ENCODE peak calls at places on chromosomes 13 and 19, in four cellular contexts. One of them, this sample, is unnamed. For H3K9me3 and H3K4me1, the result is how much of the 10 kb centered on the place peaks cover.

GRCh38 chr19:34104099-34104498 is 68.2 kb upstream of the LSM14A start:
- DNase-seq in heart left ventricle: no peak
- DNase-seq in PC-9: no peak
- DNase-seq in fibroblast of lung: no peak
- DNase-seq in this sample: no peak

GRCh38 chr13:111472083-111472482 is 151.6 kb downstream of the TEX29 start:
- DNase-seq in heart left ventricle: no peak
- DNase-seq in fibroblast of lung: no peak
- DNase-seq in PC-9: no peak
- DNase-seq in this sample: no peak

GRCh38 chr13:81726037-81726726 is 1385.3 kb upstream of the SPRY2 start:
- DNase-seq in heart left ventricle: no peak
- DNase-seq in PC-9: no peak
- DNase-seq in fibroblast of lung: no peak
- DNase-seq in this sample: peak

GRCh38 chr13:30148171-30148754 is 159.1 kb downstream of the KATNAL1 start:
- DNase-seq in heart left ventricle: no peak
- DNase-seq in PC-9: no peak
- DNase-seq in fibroblast of lung: no peak
- DNase-seq in this sample: no peak

GRCh38 chr13:40777166-40777956 is 6.4 kb upstream of the MRPS31 start:
- DNase-seq in heart left ventricle: no peak
- DNase-seq in PC-9: peak
- DNase-seq in fibroblast of lung: peak
- DNase-seq in this sample: no peak

GRCh38 chr19:49690073-49690655 is 752 bp upstream of the CPT1C start:
- DNase-seq in PC-9: no peak
- DNase-seq in heart left ventricle: no peak
- DNase-seq in fibroblast of lung: no peak
- DNase-seq in this sample: no peak

GRCh38 chr19:16379521-16380313 is 55.1 kb downstream of the KLF2 start:
- DNase-seq in heart left ventricle: no peak
- DNase-seq in fibroblast of lung: no peak
- DNase-seq in PC-9: no peak
- DNase-seq in this sample: no peak

GRCh38 chr19:8615813-8616596 is 5.5 kb upstream of the ADAMTS10 start:
- DNase-seq in fibroblast of lung: peak
- DNase-seq in PC-9: no peak
- DNase-seq in heart left ventricle: no peak
- DNase-seq in this sample: peak

GRCh38 chr13:97005631-97006262 is 11.5 kb upstream of the OXGR1 start:
- DNase-seq in PC-9: peak
- DNase-seq in fibroblast of lung: peak
- DNase-seq in heart left ventricle: no peak
- DNase-seq in this sample: peak

GRCh38 chr13:64054306-64054705 is 2638.7 kb upstream of the PCDH20 start:
- DNase-seq in PC-9: no peak
- DNase-seq in heart left ventricle: no peak
- DNase-seq in fibroblast of lung: no peak
- DNase-seq in this sample: no peak

GRCh38 chr19:32816555-32817099 is 52.9 kb downstream of the SLC7A9 start:
- DNase-seq in heart left ventricle: no peak
- DNase-seq in PC-9: peak
- DNase-seq in fibroblast of lung: no peak
- DNase-seq in this sample: no peak

GRCh38 chr13:23445794-23446193 is 12.3 kb upstream of the SACS start:
- DNase-seq in PC-9: peak
- DNase-seq in heart left ventricle: no peak
- DNase-seq in fibroblast of lung: no peak
- DNase-seq in this sample: no peak

GRCh38 chr13:50277906-50278305 is 262.7 kb downstream of the KCNRG start:
- DNase-seq in fibroblast of lung: no peak
- DNase-seq in PC-9: no peak
- DNase-seq in heart left ventricle: no peak
- DNase-seq in this sample: no peak

GRCh38 chr13:78680611-78681010 is 21.7 kb upstream of the OBI1 start:
- DNase-seq in PC-9: no peak
- DNase-seq in fibroblast of lung: no peak
- DNase-seq in heart left ventricle: no peak
- DNase-seq in this sample: no peak

GRCh38 chr19:2534374-2535050 is 58.6 kb downstream of the GADD45B start:
- DNase-seq in fibroblast of lung: no peak
- DNase-seq in PC-9: no peak
- DNase-seq in heart left ventricle: no peak
- DNase-seq in this sample: no peak

GRCh38 chr13:30125422-30126073 is 181.8 kb downstream of the KATNAL1 start:
- DNase-seq in heart left ventricle: no peak
- DNase-seq in fibroblast of lung: peak
- DNase-seq in PC-9: peak
- DNase-seq in this sample: no peak

GRCh38 chr13:41193469-41193868 is 900 bp downstream of the KBTBD7 start:
- DNase-seq in fibroblast of lung: no peak
- DNase-seq in heart left ventricle: no peak
- DNase-seq in PC-9: no peak
- DNase-seq in this sample: no peak

GRCh38 chr19:42281175-42282035 is 12.4 kb downstream of the CIC start:
- DNase-seq in PC-9: no peak
- DNase-seq in heart left ventricle: peak
- DNase-seq in fibroblast of lung: peak
- DNase-seq in this sample: peak

GRCh38 chr19:35561436-35561835 is 2.0 kb downstream of the ATP4A start:
- DNase-seq in PC-9: no peak
- DNase-seq in fibroblast of lung: no peak
- DNase-seq in heart left ventricle: no peak
- DNase-seq in this sample: no peak

GRCh38 chr19:52945652-52946321 is 16.9 kb downstream of the ZNF816 start:
- DNase-seq in fibroblast of lung: no peak
- DNase-seq in heart left ventricle: no peak
- DNase-seq in PC-9: no peak
- DNase-seq in this sample: no peak
- H3K9me3 ChIP-seq in fibroblast of lung: under half
- H3K9me3 ChIP-seq in heart left ventricle: under half
- H3K9me3 ChIP-seq in PC-9: half or more
- H3K9me3 ChIP-seq in this sample: under half

DNA sequence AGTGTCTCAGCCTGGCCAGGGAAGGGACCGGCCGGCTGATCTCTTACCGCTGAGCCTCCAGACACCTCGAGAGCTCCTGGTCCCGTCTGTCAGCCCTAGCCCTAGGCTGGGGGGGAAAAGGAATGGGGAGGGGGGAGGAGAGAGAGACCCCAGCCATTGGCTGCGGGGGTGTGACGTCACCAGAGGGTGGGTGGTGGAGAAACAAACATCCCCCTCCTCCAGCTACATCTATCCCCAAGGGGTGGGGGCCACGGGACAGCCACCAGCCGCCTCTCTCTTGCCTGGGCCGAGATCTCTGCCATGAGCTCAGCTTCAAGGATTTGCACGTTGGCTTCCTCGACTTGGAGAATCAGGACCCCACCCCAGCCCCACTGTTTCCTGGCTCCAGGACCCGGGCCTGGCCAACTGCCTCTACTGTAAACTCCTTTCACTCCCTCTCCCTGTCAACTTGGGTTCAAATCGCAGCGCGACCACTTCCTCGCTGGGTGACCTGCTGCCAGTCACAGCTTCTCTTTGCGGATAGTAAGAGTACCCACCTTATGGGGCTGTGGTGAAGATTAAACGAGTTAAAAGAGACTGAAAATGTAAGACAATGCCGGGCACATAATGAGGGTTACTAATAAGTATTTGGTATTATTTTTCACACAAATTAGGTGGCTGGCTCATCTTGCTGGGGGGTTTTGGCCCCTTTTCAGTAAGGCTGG is at the start of gene PRX:
- DNase-seq in fibroblast of lung: no peak
- DNase-seq in heart left ventricle: no peak
- DNase-seq in PC-9: no peak
- DNase-seq in this sample: no peak
- H3K4me3 ChIP-seq in fibroblast of lung: no peak
- H3K4me3 ChIP-seq in heart left ventricle: no peak
- H3K4me3 ChIP-seq in PC-9: no peak
- H3K4me3 ChIP-seq in this sample: no peak

DNA sequence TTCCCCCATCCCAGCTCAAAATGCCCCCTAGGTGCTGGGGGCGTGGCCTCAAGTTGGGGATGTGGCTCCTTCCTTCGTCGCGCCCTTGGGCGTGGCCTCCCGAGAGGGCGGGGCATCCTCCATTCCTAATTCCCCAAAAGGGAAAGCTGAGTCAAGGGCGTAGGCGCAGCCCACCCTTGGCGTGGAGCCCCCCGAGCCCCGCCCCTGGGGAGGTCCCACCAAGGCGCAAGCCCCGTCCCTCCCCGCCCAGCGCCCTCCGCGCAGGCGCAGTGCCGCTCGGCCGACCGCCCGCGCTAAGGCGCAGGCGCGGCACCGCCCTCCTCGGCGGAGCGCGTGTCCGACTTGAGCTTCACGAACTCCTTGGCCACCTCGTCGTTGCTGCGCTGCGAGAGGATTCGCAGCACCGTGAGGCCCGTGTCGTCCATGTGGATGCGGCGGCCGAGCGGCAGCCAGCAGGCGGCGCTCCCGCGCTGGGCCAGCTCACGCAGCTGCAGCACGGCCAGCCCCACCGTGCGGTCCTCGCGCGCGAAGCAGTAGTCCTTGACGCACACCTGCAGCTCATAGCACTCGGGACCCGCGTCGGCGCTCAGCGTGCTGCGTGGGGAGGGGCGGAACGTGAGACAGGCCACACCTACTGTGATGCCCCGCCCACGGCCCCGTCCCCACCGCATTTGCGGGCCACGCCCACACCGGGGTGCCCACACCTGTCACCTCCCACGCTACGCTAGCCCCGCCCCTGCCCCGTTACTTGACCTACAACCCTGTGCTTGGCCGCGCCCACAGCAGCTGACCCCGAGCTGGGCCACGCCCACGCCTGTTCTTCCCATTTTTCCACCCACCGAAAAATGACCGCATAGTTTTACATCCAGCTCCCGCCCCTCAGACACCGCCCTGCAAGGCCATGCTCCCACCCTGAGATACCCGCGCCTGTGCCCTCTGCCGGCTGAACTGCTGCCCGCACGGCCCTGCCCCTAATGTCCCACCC is 50.6 kb downstream of the COLGALT1 start:
- DNase-seq in fibroblast of lung: peak
- DNase-seq in PC-9: peak
- DNase-seq in heart left ventricle: peak
- DNase-seq in this sample: peak
- H3K4me1 ChIP-seq in fibroblast of lung: under half
- H3K4me1 ChIP-seq in PC-9: under half
- H3K4me1 ChIP-seq in heart left ventricle: under half
- H3K4me1 ChIP-seq in this sample: under half

GRCh38 chr19:1117654-1118053 is 13.9 kb downstream of the GPX4 start:
- DNase-seq in heart left ventricle: no peak
- DNase-seq in PC-9: no peak
- DNase-seq in fibroblast of lung: no peak
- DNase-seq in this sample: no peak
- H3K9me3 ChIP-seq in heart left ventricle: under half
- H3K9me3 ChIP-seq in PC-9: under half
- H3K9me3 ChIP-seq in fibroblast of lung: under half
- H3K9me3 ChIP-seq in this sample: under half

DNA sequence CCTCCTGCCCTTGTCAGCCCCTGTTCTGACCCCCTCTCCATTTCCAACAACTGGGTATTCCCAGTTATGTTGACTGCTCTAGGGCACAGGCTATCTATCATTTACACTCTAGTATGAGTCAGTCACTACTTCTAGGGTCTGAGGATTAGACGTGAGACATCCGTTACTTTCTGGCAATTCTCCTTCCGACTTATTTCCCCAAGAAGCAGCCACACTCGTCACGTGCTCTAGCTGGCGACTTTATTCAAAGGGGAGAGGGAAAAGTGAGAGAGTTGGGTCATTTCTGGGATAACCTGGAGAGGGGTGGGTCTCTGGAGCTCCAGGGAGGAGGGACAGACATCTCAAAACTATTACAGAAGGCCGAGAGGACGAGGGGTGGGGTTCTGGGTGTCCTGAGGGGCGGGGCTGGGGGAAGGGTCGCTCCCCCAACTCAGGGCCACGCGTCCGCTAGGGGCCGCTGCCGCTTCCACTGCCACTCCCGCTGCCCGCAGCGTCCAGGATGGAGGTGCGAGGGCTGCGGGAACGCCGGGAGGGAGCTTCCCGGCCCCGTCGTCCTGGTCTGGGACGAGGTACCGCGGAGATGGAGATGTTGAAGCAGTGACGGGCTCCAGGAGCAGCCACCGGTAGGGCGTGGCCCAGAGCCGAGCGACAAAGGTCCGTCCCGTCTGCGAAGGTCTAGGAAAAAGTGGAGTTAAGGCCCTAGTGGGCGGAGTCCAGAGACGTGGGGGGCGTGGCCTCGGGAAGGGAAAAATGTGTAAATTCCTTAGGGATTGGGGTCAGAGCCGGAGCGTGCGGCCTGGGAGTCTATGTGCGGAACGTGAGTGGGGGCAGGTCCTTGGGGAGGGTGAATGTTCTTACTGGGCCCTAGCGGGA is 8.9 kb downstream of the RTBDN start:
- DNase-seq in heart left ventricle: no peak
- DNase-seq in PC-9: no peak
- DNase-seq in fibroblast of lung: no peak
- DNase-seq in this sample: peak
- H3K4me3 ChIP-seq in heart left ventricle: no peak
- H3K4me3 ChIP-seq in PC-9: no peak
- H3K4me3 ChIP-seq in fibroblast of lung: no peak
- H3K4me3 ChIP-seq in this sample: no peak

GRCh38 chr19:55644842-55645511 is 1.5 kb downstream of the ZNF581 start:
- DNase-seq in fibroblast of lung: no peak
- DNase-seq in PC-9: no peak
- DNase-seq in heart left ventricle: no peak
- DNase-seq in this sample: no peak
- H3K4me1 ChIP-seq in fibroblast of lung: under half
- H3K4me1 ChIP-seq in PC-9: under half
- H3K4me1 ChIP-seq in heart left ventricle: half or more
- H3K4me1 ChIP-seq in this sample: under half

GRCh38 chr19:21574607-21575006 is 69.2 kb downstream of the ZNF429 start:
- DNase-seq in fibroblast of lung: no peak
- DNase-seq in PC-9: no peak
- DNase-seq in heart left ventricle: no peak
- DNase-seq in this sample: no peak
- H3K9me3 ChIP-seq in fibroblast of lung: under half
- H3K9me3 ChIP-seq in PC-9: under half
- H3K9me3 ChIP-seq in heart left ventricle: under half
- H3K9me3 ChIP-seq in this sample: under half

GRCh38 chr13:103178986-103179695 is 112.9 kb upstream of the SLC10A2 start:
- DNase-seq in heart left ventricle: no peak
- DNase-seq in fibroblast of lung: no peak
- DNase-seq in PC-9: no peak
- DNase-seq in this sample: no peak
- H3K4me3 ChIP-seq in heart left ventricle: no peak
- H3K4me3 ChIP-seq in fibroblast of lung: no peak
- H3K4me3 ChIP-seq in PC-9: no peak
- H3K4me3 ChIP-seq in this sample: no peak

GRCh38 chr19:4980087-4980486 is 11.2 kb downstream of the KDM4B start:
- DNase-seq in fibroblast of lung: peak
- DNase-seq in PC-9: no peak
- DNase-seq in heart left ventricle: no peak
- DNase-seq in this sample: no peak
- H3K4me1 ChIP-seq in fibroblast of lung: under half
- H3K4me1 ChIP-seq in PC-9: under half
- H3K4me1 ChIP-seq in heart left ventricle: under half
- H3K4me1 ChIP-seq in this sample: under half

GRCh38 chr13:18232994-18233782 is 948.4 kb downstream of the TUBA3C start:
- DNase-seq in PC-9: no peak
- DNase-seq in heart left ventricle: no peak
- DNase-seq in fibroblast of lung: no peak
- DNase-seq in this sample: no peak
- H3K9me3 ChIP-seq in PC-9: under half
- H3K9me3 ChIP-seq in heart left ventricle: under half
- H3K9me3 ChIP-seq in fibroblast of lung: under half
- H3K9me3 ChIP-seq in this sample: under half

This sample was measured in SJSA1.